ENCODE peak calls at places on chromosomes 13 and 19, in eight cellular contexts. One of them, this sample, is unnamed.

GRCh38 chr13:40130871-40131636 is 475.6 kb downstream of the COG6 start:
- DNase-seq in IMR-90: no peak
- DNase-seq in HepG2: peak; percentile 36
- DNase-seq in HCT116: peak; percentile 40
- DNase-seq in A549: peak; percentile 26
- DNase-seq in GM12878: no peak
- DNase-seq in SK-N-SH: no peak
- DNase-seq in K562: no peak
- DNase-seq in this sample: no peak

GRCh38 chr19:19165396-19165795 is 4.7 kb downstream of the MEF2B start:
- DNase-seq in IMR-90: no peak
- DNase-seq in HepG2: no peak
- DNase-seq in HCT116: no peak
- DNase-seq in A549: no peak
- DNase-seq in GM12878: no peak
- DNase-seq in SK-N-SH: no peak
- DNase-seq in K562: no peak
- DNase-seq in this sample: no peak

GRCh38 chr13:33285420-33286124 is at the start of gene STARD13:
- DNase-seq in IMR-90: peak; percentile 98
- DNase-seq in HepG2: peak; percentile 92
- DNase-seq in HCT116: peak; percentile 59
- DNase-seq in A549: peak; percentile 78
- DNase-seq in GM12878: peak; percentile 16
- DNase-seq in SK-N-SH: peak; percentile 51
- DNase-seq in K562: peak; percentile 10
- DNase-seq in this sample: peak; percentile 74

GRCh38 chr13:27372896-27373295 is 51.5 kb upstream of the GTF3A start:
- DNase-seq in IMR-90: peak; percentile 16
- DNase-seq in HepG2: peak; percentile 68
- DNase-seq in HCT116: no peak
- DNase-seq in A549: no peak
- DNase-seq in GM12878: no peak
- DNase-seq in SK-N-SH: no peak
- DNase-seq in K562: no peak
- DNase-seq in this sample: no peak

GRCh38 chr19:46287585-46287984 is 9.3 kb upstream of the HIF3A start:
- DNase-seq in IMR-90: no peak
- DNase-seq in HepG2: no peak
- DNase-seq in HCT116: no peak
- DNase-seq in A549: no peak
- DNase-seq in GM12878: no peak
- DNase-seq in SK-N-SH: no peak
- DNase-seq in K562: peak; percentile 48
- DNase-seq in this sample: no peak

GRCh38 chr19:38946229-38947010 is 15.7 kb downstream of the MRPS12 start:
- DNase-seq in IMR-90: no peak
- DNase-seq in HepG2: no peak
- DNase-seq in HCT116: no peak
- DNase-seq in A549: no peak
- DNase-seq in GM12878: no peak
- DNase-seq in SK-N-SH: no peak
- DNase-seq in K562: no peak
- DNase-seq in this sample: no peak

GRCh38 chr13:31408927-31409326 is 209.2 kb downstream of the B3GLCT start:
- DNase-seq in IMR-90: no peak
- DNase-seq in HepG2: no peak
- DNase-seq in HCT116: no peak
- DNase-seq in A549: no peak
- DNase-seq in GM12878: no peak
- DNase-seq in SK-N-SH: no peak
- DNase-seq in K562: no peak
- DNase-seq in this sample: no peak

GRCh38 chr13:40874138-40874776 is 84.8 kb downstream of the SLC25A15 start:
- DNase-seq in IMR-90: no peak
- DNase-seq in HepG2: no peak
- DNase-seq in HCT116: no peak
- DNase-seq in A549: no peak
- DNase-seq in GM12878: no peak
- DNase-seq in SK-N-SH: no peak
- DNase-seq in K562: no peak
- DNase-seq in this sample: no peak

GRCh38 chr13:73212482-73212881 is 153.7 kb downstream of the KLF5 start:
- DNase-seq in IMR-90: no peak
- DNase-seq in HepG2: no peak
- DNase-seq in HCT116: no peak
- DNase-seq in A549: no peak
- DNase-seq in GM12878: no peak
- DNase-seq in SK-N-SH: no peak
- DNase-seq in K562: no peak
- DNase-seq in this sample: no peak

GRCh38 chr13:102901056-102901455 is 55.2 kb downstream of the ERCC5 start:
- DNase-seq in IMR-90: no peak
- DNase-seq in HepG2: no peak
- DNase-seq in HCT116: no peak
- DNase-seq in A549: no peak
- DNase-seq in GM12878: no peak
- DNase-seq in SK-N-SH: no peak
- DNase-seq in K562: no peak
- DNase-seq in this sample: no peak
- TF ChIP-seq RAD21 in IMR-90: no peak
- TF ChIP-seq RAD21 in HepG2: no peak
- TF ChIP-seq RAD21 in HCT116: no peak
- TF ChIP-seq RAD21 in A549: no peak
- TF ChIP-seq RAD21 in GM12878: no peak
- TF ChIP-seq RAD21 in SK-N-SH: no peak
- TF ChIP-seq RAD21 in K562: no peak
- TF ChIP-seq RAD21 in this sample: no peak

DNA sequence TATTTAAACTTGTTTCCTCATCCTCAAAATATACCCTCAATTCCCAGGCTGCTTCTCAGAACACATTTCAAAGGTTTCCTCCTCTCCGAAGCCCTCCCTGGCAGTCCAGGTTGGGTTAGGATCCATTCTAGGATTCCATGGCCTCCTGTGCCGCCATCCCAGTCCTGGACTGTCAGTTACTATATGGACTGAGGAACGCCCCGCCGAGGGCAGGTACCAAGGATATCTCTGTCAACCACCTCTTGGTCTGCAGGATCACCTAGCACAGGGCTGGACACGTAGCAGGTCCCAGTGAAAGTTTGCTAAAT is 1.5 kb upstream of the SERTAD3 start:
- DNase-seq in IMR-90: no peak
- DNase-seq in HepG2: no peak
- DNase-seq in HCT116: no peak
- DNase-seq in A549: no peak
- DNase-seq in GM12878: no peak
- DNase-seq in SK-N-SH: no peak
- DNase-seq in K562: no peak
- DNase-seq in this sample: no peak
- TF ChIP-seq RAD21 in IMR-90: no peak
- TF ChIP-seq RAD21 in HepG2: no peak
- TF ChIP-seq RAD21 in HCT116: no peak
- TF ChIP-seq RAD21 in A549: no peak
- TF ChIP-seq RAD21 in GM12878: no peak
- TF ChIP-seq RAD21 in SK-N-SH: no peak
- TF ChIP-seq RAD21 in K562: no peak
- TF ChIP-seq RAD21 in this sample: no peak

GRCh38 chr19:32201211-32201610 is 144.2 kb upstream of the ZNF507 start:
- DNase-seq in IMR-90: no peak
- DNase-seq in HepG2: no peak
- DNase-seq in HCT116: no peak
- DNase-seq in A549: no peak
- DNase-seq in GM12878: no peak
- DNase-seq in SK-N-SH: no peak
- DNase-seq in K562: no peak
- DNase-seq in this sample: no peak
- TF ChIP-seq RAD21 in IMR-90: no peak
- TF ChIP-seq RAD21 in HepG2: no peak
- TF ChIP-seq RAD21 in HCT116: no peak
- TF ChIP-seq RAD21 in A549: no peak
- TF ChIP-seq RAD21 in GM12878: no peak
- TF ChIP-seq RAD21 in SK-N-SH: no peak
- TF ChIP-seq RAD21 in K562: no peak
- TF ChIP-seq RAD21 in this sample: no peak

GRCh38 chr19:49272204-49272603 is 52.8 kb downstream of the SLC6A16 start:
- DNase-seq in IMR-90: peak; percentile 57
- DNase-seq in HepG2: no peak
- DNase-seq in HCT116: peak; percentile 50
- DNase-seq in A549: no peak
- DNase-seq in GM12878: no peak
- DNase-seq in SK-N-SH: no peak
- DNase-seq in K562: no peak
- DNase-seq in this sample: no peak
- TF ChIP-seq RAD21 in IMR-90: no peak
- TF ChIP-seq RAD21 in HepG2: no peak
- TF ChIP-seq RAD21 in HCT116: no peak
- TF ChIP-seq RAD21 in A549: no peak
- TF ChIP-seq RAD21 in GM12878: no peak
- TF ChIP-seq RAD21 in SK-N-SH: no peak
- TF ChIP-seq RAD21 in K562: no peak
- TF ChIP-seq RAD21 in this sample: no peak

GRCh38 chr19:52527954-52528326 is 472 bp downstream of the ZNF808 start:
- DNase-seq in IMR-90: no peak
- DNase-seq in HepG2: no peak
- DNase-seq in HCT116: no peak
- DNase-seq in A549: no peak
- DNase-seq in GM12878: no peak
- DNase-seq in SK-N-SH: peak; percentile 45
- DNase-seq in K562: peak; percentile 58
- DNase-seq in this sample: no peak
- TF ChIP-seq RAD21 in IMR-90: no peak
- TF ChIP-seq RAD21 in HepG2: no peak
- TF ChIP-seq RAD21 in HCT116: no peak
- TF ChIP-seq RAD21 in A549: no peak
- TF ChIP-seq RAD21 in GM12878: no peak
- TF ChIP-seq RAD21 in SK-N-SH: no peak
- TF ChIP-seq RAD21 in K562: no peak
- TF ChIP-seq RAD21 in this sample: no peak

GRCh38 chr13:29849071-29849541 is 1.3 kb downstream of the UBL3 start:
- DNase-seq in IMR-90: peak; percentile 22
- DNase-seq in HepG2: peak; percentile 13
- DNase-seq in HCT116: no peak
- DNase-seq in A549: no peak
- DNase-seq in GM12878: no peak
- DNase-seq in SK-N-SH: peak; percentile 38
- DNase-seq in K562: no peak
- DNase-seq in this sample: no peak

GRCh38 chr13:29849731-29850212 is 645 bp downstream of the UBL3 start:
- DNase-seq in IMR-90: peak; percentile 71
- DNase-seq in HepG2: peak; percentile 33
- DNase-seq in HCT116: no peak
- DNase-seq in A549: peak; percentile 32
- DNase-seq in GM12878: no peak
- DNase-seq in SK-N-SH: peak; percentile 70
- DNase-seq in K562: peak; percentile 12
- DNase-seq in this sample: no peak

GRCh38 chr13:29845440-29846056 is 4.9 kb downstream of the UBL3 start:
- DNase-seq in IMR-90: peak; percentile 32
- DNase-seq in HepG2: no peak
- DNase-seq in HCT116: no peak
- DNase-seq in A549: no peak
- DNase-seq in GM12878: no peak
- DNase-seq in SK-N-SH: no peak
- DNase-seq in K562: no peak
- DNase-seq in this sample: no peak

GRCh38 chr13:29846475-29847256 is 3.8 kb downstream of the UBL3 start:
- DNase-seq in IMR-90: no peak
- DNase-seq in HepG2: no peak
- DNase-seq in HCT116: no peak
- DNase-seq in A549: no peak
- DNase-seq in GM12878: no peak
- DNase-seq in SK-N-SH: no peak
- DNase-seq in K562: no peak
- DNase-seq in this sample: no peak

GRCh38 chr13:29847501-29847983 is 2.9 kb downstream of the UBL3 start:
- DNase-seq in IMR-90: peak; percentile 64
- DNase-seq in HepG2: peak; percentile 37
- DNase-seq in HCT116: no peak
- DNase-seq in A549: no peak
- DNase-seq in GM12878: no peak
- DNase-seq in SK-N-SH: peak; percentile 42
- DNase-seq in K562: no peak
- DNase-seq in this sample: no peak
- TF ChIP-seq RAD21 in IMR-90: no peak
- TF ChIP-seq RAD21 in HepG2: no peak
- TF ChIP-seq RAD21 in HCT116: no peak
- TF ChIP-seq RAD21 in A549: no peak
- TF ChIP-seq RAD21 in GM12878: no peak
- TF ChIP-seq RAD21 in SK-N-SH: peak; percentile 9
- TF ChIP-seq RAD21 in K562: no peak
- TF ChIP-seq RAD21 in this sample: no peak

DNA sequence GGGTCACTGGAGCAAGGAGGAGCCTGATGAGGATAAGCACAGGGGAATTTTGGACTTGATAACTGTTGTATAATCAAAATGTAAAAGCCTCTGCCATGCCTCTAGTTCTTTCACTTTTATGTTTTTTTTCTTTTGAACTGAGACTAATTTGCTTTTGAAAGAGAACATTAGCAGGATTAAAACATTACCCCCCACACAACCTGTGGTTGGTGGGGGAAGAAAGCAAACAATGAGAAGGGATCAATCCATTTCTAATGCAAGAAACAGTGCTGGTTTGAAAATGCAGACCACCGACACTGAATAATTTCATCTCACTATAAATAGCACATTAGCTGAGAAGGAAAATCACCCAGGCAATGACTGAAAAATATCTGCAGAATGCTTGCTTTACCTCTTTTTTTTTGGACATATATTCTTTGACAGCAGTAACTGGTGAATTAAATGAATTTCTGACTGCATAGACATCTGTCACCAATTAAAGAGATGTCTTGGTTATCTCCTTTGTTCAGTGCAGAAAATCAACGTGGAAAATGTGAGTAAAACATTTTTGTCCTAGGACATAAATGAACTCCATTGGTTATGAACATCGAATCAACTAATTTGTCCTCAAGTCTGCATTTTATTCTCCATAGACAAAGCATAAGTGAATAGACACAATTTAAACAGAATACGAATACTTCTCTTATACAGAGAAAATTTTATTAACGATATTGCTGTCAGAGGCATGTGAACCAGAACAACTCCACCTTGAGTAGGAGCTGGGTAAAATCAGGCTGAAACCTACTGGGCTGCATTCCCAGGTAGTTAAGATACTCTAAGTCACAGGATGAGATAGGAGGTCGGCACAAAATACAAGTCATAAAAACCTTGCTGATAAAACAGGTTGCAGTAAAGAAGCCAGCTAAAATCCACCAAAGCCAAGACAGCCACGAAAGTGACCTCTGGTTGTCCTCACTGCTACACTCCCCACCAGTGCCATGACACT is 48.8 kb upstream of the TRPC4 start:
- DNase-seq in IMR-90: no peak
- DNase-seq in HepG2: no peak
- DNase-seq in HCT116: no peak
- DNase-seq in A549: no peak
- DNase-seq in GM12878: no peak
- DNase-seq in SK-N-SH: no peak
- DNase-seq in K562: no peak
- DNase-seq in this sample: no peak
- TF ChIP-seq RAD21 in IMR-90: no peak
- TF ChIP-seq RAD21 in HepG2: no peak
- TF ChIP-seq RAD21 in HCT116: no peak
- TF ChIP-seq RAD21 in A549: no peak
- TF ChIP-seq RAD21 in GM12878: no peak
- TF ChIP-seq RAD21 in SK-N-SH: no peak
- TF ChIP-seq RAD21 in K562: no peak
- TF ChIP-seq RAD21 in this sample: no peak